ENCODE peak calls at places on chromosomes 5 and 9, in four cellular contexts. F is CD4-positive, alpha-beta memory T cell; K is fibroblast of pulmonary artery; C is dorsolateral prefrontal cortex. X is an unnamed sample.

GRCh38 chr5:149265559-149265958 is 6.1 kb upstream of the AFAP1L1 start:
- DNase-seq in C (no peak), K (peak; percentile 82), F (no peak), X (no peak)

GRCh38 chr5:78718185-78718584 is 69.6 kb upstream of the LHFPL2 start:
- DNase-seq in C (no peak), K (no peak), F (no peak), X (no peak)

GRCh38 chr5:178454308-178454707 is 135.9 kb downstream of the COL23A1 start:
- DNase-seq in F (no peak), K (no peak), C (no peak), X (no peak)

GRCh38 chr5:150489358-150490295 is 18.3 kb upstream of the NDST1 start:
- DNase-seq in C (no peak), F (no peak), K (no peak), X (no peak)

GRCh38 chr9:111161015-111161415 is 122.7 kb upstream of the LPAR1 start:
- DNase-seq in F (no peak), C (no peak), K (peak; percentile 55), X (no peak)

GRCh38 chr9:127569819-127570401 is 42.2 kb upstream of the STXBP1 start:
- DNase-seq in C (no peak), F (peak; percentile 43), K (peak; percentile 24), X (peak; percentile 31)

GRCh38 chr5:179269781-179270543 is 75.3 kb downstream of the ADAMTS2 start:
- DNase-seq in C (peak; percentile 38), F (no peak), K (no peak), X (no peak)

GRCh38 chr5:141940695-141941271 is 17.1 kb downstream of the DELE1 start:
- DNase-seq in K (no peak), C (no peak), F (no peak), X (no peak)

GRCh38 chr9:78806492-78807160 is 509.7 kb downstream of the PSAT1 start:
- DNase-seq in K (no peak), C (no peak), F (no peak), X (no peak)

GRCh38 chr9:1100945-1101344 is 50.8 kb downstream of the DMRT2 start:
- DNase-seq in F (no peak), C (peak; percentile 65), K (peak; percentile 49), X (no peak)

GRCh38 chr9:18632624-18633407 is 158.9 kb downstream of the ADAMTSL1 start:
- DNase-seq in F (no peak), C (no peak), K (peak; percentile 92), X (no peak)

GRCh38 chr5:83323557-83323956 is 148.0 kb upstream of the VCAN start:
- DNase-seq in K (no peak), C (no peak), F (no peak), X (no peak)

GRCh38 chr9:138028596-138028995 is 151.0 kb downstream of the CACNA1B start:
- DNase-seq in F (no peak), C (no peak), K (no peak), X (no peak)

GRCh38 chr5:103849934-103850333 is 287.3 kb upstream of the NUDT12 start:
- DNase-seq in C (no peak), K (peak; percentile 56), F (no peak), X (no peak)

GRCh38 chr5:157342822-157343402 is 77.0 kb downstream of the CYFIP2 start:
- DNase-seq in F (peak; percentile 21), C (no peak), K (peak; percentile 42), X (no peak)

GRCh38 chr9:97694768-97695167 is 2.4 kb downstream of the XPA start:
- DNase-seq in K (no peak), F (no peak), C (no peak), X (no peak)

GRCh38 chr5:172113036-172113435 is 75.0 kb downstream of the STK10 start:
- DNase-seq in C (no peak), K (no peak), F (peak; percentile 84), X (peak; percentile 81)

GRCh38 chr5:54390539-54391031 is 64.9 kb upstream of the HSPB3 start:
- DNase-seq in C (no peak), K (no peak), F (no peak), X (no peak)

GRCh38 chr5:100110497-100110896 is 424.7 kb upstream of the FAM174A start:
- DNase-seq in F (no peak), C (no peak), K (no peak), X (no peak)

GRCh38 chr9:92100237-92100911 is 14.8 kb downstream of the SPTLC1 start:
- DNase-seq in C (no peak), K (peak; percentile 77), F (no peak), X (no peak)

GRCh38 chr5:54538156-54538555 is 20.6 kb downstream of the SNX18 start:
- DNase-seq in C (no peak), K (no peak), F (no peak), X (no peak)

GRCh38 chr9:136147890-136148714 is 29.4 kb upstream of the TMEM250 start:
- DNase-seq in K (no peak), F (no peak), C (no peak), X (no peak)

DNA sequence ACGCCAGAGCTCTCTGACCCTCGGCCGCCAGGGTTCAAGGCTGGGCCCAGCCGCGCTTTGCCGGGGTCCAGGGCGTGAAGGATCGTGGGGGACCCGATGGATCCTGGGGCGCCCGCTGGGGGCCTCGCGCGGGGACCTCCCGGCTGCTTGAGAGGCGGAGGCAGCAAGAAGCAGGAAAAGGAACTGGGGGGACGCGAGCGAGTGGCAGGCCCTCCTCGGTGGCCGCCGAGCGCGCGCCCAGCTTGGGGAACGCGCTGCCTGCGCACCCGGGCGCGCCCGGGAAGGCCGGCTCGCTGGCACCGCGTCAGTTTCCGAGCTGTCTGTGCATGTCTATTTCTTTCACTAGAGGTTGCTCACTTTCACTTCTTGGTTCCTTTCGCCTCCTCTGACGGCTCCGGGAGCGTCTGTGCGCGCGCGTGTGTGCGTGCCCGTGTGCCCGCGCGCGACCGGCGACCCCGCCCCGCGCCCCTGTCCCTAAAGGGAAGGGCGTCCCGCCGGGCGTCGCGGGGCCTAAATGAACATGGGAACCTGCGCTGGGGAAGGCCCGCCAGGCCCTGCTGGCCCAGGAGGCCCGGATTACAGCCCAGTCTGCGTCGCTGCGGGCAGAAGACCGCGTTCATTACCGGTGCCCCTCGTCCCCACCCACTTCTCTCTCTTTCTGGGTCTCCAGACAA is 205.5 kb upstream of the IER5L start:
- DNase-seq in C (peak; percentile 75), K (peak; percentile 69), F (peak; percentile 77), X (peak; percentile 60)
- H3K4me3 ChIP-seq in C (peak overlapping the region; percentile 71), K (peak overlapping the region; percentile 33), F (peak overlapping the region; percentile 56), X (peak overlapping the region; percentile 62)

DNA sequence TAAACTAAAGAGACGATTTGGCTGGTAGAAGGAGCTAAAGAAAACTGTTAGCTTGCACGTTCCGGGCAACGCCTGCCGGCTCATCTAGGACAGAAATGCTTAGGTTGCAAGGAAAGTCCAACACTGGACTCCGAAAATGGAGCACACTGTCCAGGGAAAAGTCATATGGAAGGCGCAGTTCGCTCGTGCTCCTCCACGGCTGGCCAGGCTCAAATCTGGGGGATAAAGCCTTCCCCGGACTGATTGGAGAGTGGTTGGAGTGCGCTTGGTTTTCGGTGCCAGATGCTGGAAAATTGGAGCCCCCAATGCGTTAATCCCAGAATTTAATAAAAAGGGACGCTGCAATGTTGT is 947 bp downstream of the CDH6 start:
- DNase-seq in K (peak; percentile 14), C (no peak), F (no peak), X (no peak)
- H3K4me3 ChIP-seq in K (peak overlapping the region; percentile 51), C (peak overlapping the region; percentile 74), F (no peak overlapping the region), X (no peak overlapping the region)

GRCh38 chr9:98943682-98944129 is at the start of gene COL15A1:
- DNase-seq in F (no peak), K (no peak), C (no peak), X (no peak)
- H3K4me3 ChIP-seq in F (no peak within 1 kb of the TSS), K (peak within 1 kb of the TSS; percentile 17), C (peak within 1 kb of the TSS; percentile 64), X (no peak within 1 kb of the TSS)

DNA sequence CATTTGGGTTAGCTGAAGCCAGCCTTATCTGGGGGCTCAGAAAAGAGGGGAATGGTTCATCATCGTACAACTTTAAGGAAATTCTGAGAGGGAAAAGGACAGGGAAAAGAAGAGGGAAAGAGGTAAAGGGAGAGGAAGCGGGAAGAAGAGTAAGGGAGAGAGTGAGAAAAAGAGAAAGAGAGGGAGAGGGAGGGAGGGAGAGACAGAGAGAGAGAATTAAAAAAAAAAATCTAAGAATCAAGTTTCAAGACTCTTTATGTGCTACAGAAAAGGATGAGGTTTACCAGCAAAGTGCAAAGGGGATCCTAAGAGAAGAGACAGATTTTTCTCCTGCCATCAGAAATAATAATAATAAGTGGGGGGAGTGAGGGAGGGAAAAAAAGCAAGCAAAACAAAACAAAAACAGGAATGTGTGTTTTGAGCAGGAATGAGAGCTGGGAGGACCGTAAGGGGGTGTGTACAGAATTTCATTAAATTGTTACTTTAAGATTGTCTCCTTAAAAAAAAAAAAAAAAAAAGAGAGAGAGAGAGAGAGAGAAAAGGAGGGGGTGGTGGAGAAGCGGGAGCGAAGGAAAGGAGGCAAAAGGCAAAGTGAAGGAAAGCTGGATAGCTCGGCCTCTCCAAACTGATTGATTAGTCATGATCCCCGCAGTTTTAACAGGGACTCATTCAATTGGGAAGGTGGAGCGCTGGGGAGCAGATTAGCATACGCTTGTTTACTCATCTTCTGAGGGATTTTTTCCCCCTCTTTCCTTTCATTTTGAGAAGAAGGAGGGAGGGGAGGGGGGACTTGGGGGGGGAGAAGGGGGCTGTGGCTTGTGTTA is 438 bp upstream of the PAPPA start:
- DNase-seq in C (no peak), K (peak; percentile 94), F (no peak), X (no peak)
- H3K4me3 ChIP-seq in C (peak overlapping the region; percentile 58), K (peak overlapping the region; percentile 86), F (no peak overlapping the region), X (no peak overlapping the region)

DNA sequence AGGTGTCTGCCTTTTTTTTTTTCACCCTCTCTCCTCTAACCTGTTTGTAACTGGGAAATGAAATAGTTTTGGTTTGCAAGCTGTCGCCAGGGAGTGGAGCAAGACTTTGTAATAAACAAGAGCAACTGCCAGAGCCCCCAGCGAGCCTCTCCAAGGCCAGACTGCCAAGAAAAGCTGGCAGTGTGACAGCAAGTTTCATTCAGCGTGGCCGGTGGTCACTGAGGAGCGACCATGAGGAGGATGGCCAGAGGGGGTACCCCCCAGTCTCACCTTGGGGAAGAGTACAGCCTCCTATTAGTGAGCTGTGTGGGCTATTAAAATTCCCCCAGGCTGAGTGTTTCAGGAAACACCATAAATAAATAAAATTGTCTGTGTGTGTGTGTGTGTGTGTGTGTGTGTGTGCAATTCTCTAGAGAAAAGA is 49.9 kb downstream of the ZFAND5 start:
- DNase-seq in C (no peak), F (no peak), K (peak; percentile 75), X (no peak)
- H3K4me3 ChIP-seq in C (peak overlapping the region; percentile 29), F (no peak overlapping the region), K (no peak overlapping the region), X (no peak overlapping the region)

X was measured in naive thymus-derived CD4-positive, alpha-beta T cell.